ENCODE peak calls at places on chromosomes 12 and 14, in seven cellular contexts. R is pons; L is stimulated activated naive CD4-positive, alpha-beta T cell; C is iPS-NIHi11; B is T follicular helper cell; U is effector CD4-positive, alpha-beta T cell; E is astrocyte of the spinal cord. M is an unnamed sample.

GRCh38 chr12:43848786-43849185 is 12.9 kb downstream of the TMEM117 start:
- DNase-seq in R (no peak), C (no peak), U (no peak), E (no peak), B (no peak), L (no peak), M (no peak)

GRCh38 chr14:68486033-68486732 is 306.7 kb downstream of the ZFP36L1 start:
- DNase-seq in L (no peak), U (no peak), E (no peak), R (no peak), C (no peak), B (no peak), M (no peak)

GRCh38 chr12:12474471-12474928 is 88.2 kb downstream of the DUSP16 start:
- DNase-seq in E (no peak), U (no peak), L (no peak), C (no peak), R (no peak), B (no peak), M (no peak)

GRCh38 chr12:46533723-46534122 is 161.2 kb upstream of the SLC38A2 start:
- DNase-seq in L (no peak), C (no peak), B (no peak), E (no peak), U (no peak), R (no peak), M (no peak)

GRCh38 chr14:105863296-105864108 is 337.1 kb downstream of the TMEM121 start:
- DNase-seq in C (peak; percentile 3), R (no peak), E (no peak), L (no peak), B (no peak), U (no peak), M (no peak)

GRCh38 chr14:103378042-103378854 is 7.0 kb upstream of the MARK3 start:
- DNase-seq in C (no peak), B (no peak), E (no peak), R (no peak), L (no peak), U (no peak), M (no peak)

GRCh38 chr14:74804219-74804825 is 41.2 kb downstream of the YLPM1 start:
- DNase-seq in B (no peak), L (peak; percentile 26), U (peak; percentile 15), C (peak; percentile 41), R (peak; percentile 59), E (peak; percentile 67), M (peak; percentile 65)

GRCh38 chr12:59657266-59657665 is 61.4 kb downstream of the SLC16A7 start:
- DNase-seq in E (peak; percentile 40), U (no peak), L (no peak), B (no peak), C (no peak), R (no peak), M (no peak)

GRCh38 chr12:47942327-47943230 is 20.8 kb upstream of the TMEM106C start:
- DNase-seq in L (peak; percentile 32), E (no peak), R (no peak), U (peak; percentile 20), B (no peak), C (peak; percentile 96), M (no peak)

GRCh38 chr14:91858536-91859275 is 8.6 kb downstream of the TC2N start:
- DNase-seq in R (no peak), U (no peak), E (peak; percentile 44), C (no peak), L (no peak), B (no peak), M (peak; percentile 71)

GRCh38 chr12:33828326-33828725 is 194.0 kb upstream of the ALG10 start:
- DNase-seq in U (no peak), E (no peak), L (no peak), B (no peak), R (no peak), C (no peak), M (no peak)

GRCh38 chr12:64252708-64253107 is 30.6 kb upstream of the KICS2 start:
- DNase-seq in C (no peak), L (no peak), U (no peak), R (peak; percentile 49), E (no peak), B (no peak), M (no peak)

GRCh38 chr12:20624718-20625117 is 70.4 kb upstream of the SLCO1C1 start:
- DNase-seq in B (no peak), U (no peak), L (no peak), E (peak; percentile 30), R (peak; percentile 32), C (peak; percentile 52), M (no peak)

GRCh38 chr12:83136421-83136820 is 449.7 kb downstream of the TMTC2 start:
- DNase-seq in C (no peak), L (no peak), B (no peak), E (no peak), R (no peak), U (no peak), M (no peak)

GRCh38 chr12:45518516-45519235 is 210.8 kb upstream of the ARID2 start:
- DNase-seq in E (no peak), C (no peak), U (peak; percentile 9), L (peak; percentile 46), R (no peak), B (peak; percentile 26), M (no peak)

GRCh38 chr14:25150934-25151790 is 101.2 kb upstream of the STXBP6 start:
- DNase-seq in L (no peak), U (no peak), B (no peak), R (peak; percentile 71), C (peak; percentile 48), E (peak; percentile 52), M (no peak)

GRCh38 chr12:45039757-45040156 is 11.1 kb downstream of the DBX2 start:
- DNase-seq in B (no peak), C (no peak), E (no peak), L (no peak), R (no peak), U (no peak), M (no peak)

GRCh38 chr14:33131801-33132200 is 193.1 kb downstream of the NPAS3 start:
- DNase-seq in U (no peak), E (no peak), R (no peak), C (no peak), B (no peak), L (no peak), M (no peak)

GRCh38 chr14:100535287-100536131 is 51.7 kb downstream of the BEGAIN start:
- DNase-seq in B (no peak), C (no peak), R (no peak), E (no peak), U (no peak), L (no peak), M (no peak)

GRCh38 chr12:85007836-85008235 is 28.2 kb downstream of the TSPAN19 start:
- DNase-seq in L (no peak), B (no peak), U (no peak), E (peak; percentile 14), R (no peak), C (no peak), M (no peak)

GRCh38 chr12:26056335-26056734 is 68.5 kb downstream of the BHLHE41 start:
- DNase-seq in U (no peak), L (no peak), C (no peak), R (no peak), B (no peak), E (peak; percentile 65), M (peak; percentile 64)

GRCh38 chr12:56042430-56043203 is 899 bp downstream of the RPS26 start:
- DNase-seq in L (no peak), R (no peak), C (no peak), E (no peak), B (no peak), U (no peak), M (no peak)

GRCh38 chr12:54208591-54208990 is 19.8 kb upstream of the SMUG1 start:
- DNase-seq in E (no peak), U (no peak), B (no peak), C (no peak), L (no peak), R (no peak), M (no peak)

GRCh38 chr14:45426685-45427282 is 173.8 kb upstream of the MIS18BP1 start:
- DNase-seq in L (no peak), C (peak; percentile 62), R (peak; percentile 62), U (no peak), B (no peak), E (peak; percentile 50), M (peak; percentile 41)

GRCh38 chr14:55712505-55712904 is 132.5 kb downstream of the KTN1 start:
- DNase-seq in L (no peak), C (no peak), B (no peak), E (no peak), R (peak; percentile 51), U (no peak), M (no peak)

GRCh38 chr12:112824701-112825100 is 33.2 kb downstream of the RPH3A start:
- DNase-seq in L (no peak), E (no peak), C (no peak), B (no peak), U (no peak), R (no peak), M (no peak)

GRCh38 chr14:31898835-31899528 is 178.1 kb upstream of the ARHGAP5 start:
- DNase-seq in C (no peak), E (no peak), L (no peak), R (no peak), B (no peak), U (no peak), M (no peak)

GRCh38 chr12:88946377-88946997 is 366.2 kb upstream of the KITLG start:
- DNase-seq in B (no peak), C (no peak), E (peak; percentile 75), R (peak; percentile 11), U (no peak), L (no peak), M (no peak)

GRCh38 chr12:54134850-54135249 is 53.9 kb downstream of the SMUG1 start:
- DNase-seq in B (no peak), C (no peak), L (no peak), U (no peak), R (no peak), E (no peak), M (no peak)

GRCh38 chr14:45112886-45113772 is 21.2 kb downstream of the FKBP3 start:
- DNase-seq in R (no peak), C (no peak), L (no peak), B (no peak), E (no peak), U (no peak), M (no peak)

GRCh38 chr14:85579957-85580356 is 50.0 kb downstream of the FLRT2 start:
- DNase-seq in B (no peak), R (peak; percentile 55), U (no peak), L (no peak), C (no peak), E (no peak), M (no peak)

GRCh38 chr12:104720346-104721064 is 237.6 kb downstream of the SLC41A2 start:
- DNase-seq in R (peak; percentile 42), L (peak; percentile 89), E (peak; percentile 86), C (no peak), B (peak; percentile 64), U (peak; percentile 66), M (no peak)

GRCh38 chr12:92899388-92900001 is 29.6 kb downstream of the EEA1 start:
- DNase-seq in C (peak; percentile 11), E (peak; percentile 97), R (peak; percentile 65), U (no peak), L (no peak), B (no peak), M (peak; percentile 90)

GRCh38 chr12:13000616-13000934 is 510 bp upstream of the HEBP1 start:
- DNase-seq in B (no peak), L (no peak), R (peak; percentile 58), C (peak; percentile 58), U (no peak), E (no peak), M (no peak)

GRCh38 chr14:23052182-23052623 is 5.1 kb downstream of the CDH24 start:
- DNase-seq in U (no peak), R (no peak), B (no peak), E (no peak), C (no peak), L (no peak), M (no peak)

M was measured in PC-9.